ENCODE peak calls at places on chromosomes 7 and 10, in four cellular contexts. P, N, X and Y are unnamed samples.
A peak's percentile ranks its signal among the peaks of the same experiment; 100 is the strongest.

GRCh38 chr10:61452655-61453641 is at the start of gene TMEM26:
- DNase-seq in X (peak; percentile 92), N (peak; percentile 42), P (no peak), Y (peak; percentile 58)

GRCh38 chr10:96321822-96322221 is 17.6 kb downstream of the DNTT start:
- DNase-seq in X (no peak), N (no peak), P (no peak), Y (peak; percentile 37)

GRCh38 chr7:77657427-77658331 is 38.6 kb upstream of the RSBN1L start:
- DNase-seq in X (no peak), N (peak; percentile 68), P (peak; percentile 77), Y (peak; percentile 89)

GRCh38 chr10:2949948-2950354 is 117.4 kb upstream of the PFKP start:
- DNase-seq in P (peak; percentile 60), N (no peak), X (peak; percentile 55), Y (peak; percentile 17)

GRCh38 chr7:111312966-111313365 is 222.0 kb downstream of the LRRN3 start:
- DNase-seq in X (no peak), N (peak; percentile 24), P (peak; percentile 15), Y (no peak)

GRCh38 chr10:72173267-72173634 is 42.6 kb upstream of the ANAPC16 start:
- DNase-seq in N (no peak), P (no peak), X (no peak), Y (no peak)

GRCh38 chr7:26199301-26200112 is 1.0 kb downstream of the HNRNPA2B1 start:
- DNase-seq in X (peak; percentile 89), N (peak; percentile 52), P (peak; percentile 67), Y (peak; percentile 89)

GRCh38 chr7:156095908-156096539 is 283.8 kb upstream of the SHH start:
- DNase-seq in X (no peak), P (no peak), N (no peak), Y (no peak)

GRCh38 chr10:110274629-110275028 is 30.1 kb downstream of the SMNDC1 start:
- DNase-seq in P (no peak), N (no peak), X (no peak), Y (no peak)

GRCh38 chr10:131949041-131949862 is 32.5 kb downstream of the BNIP3 start:
- DNase-seq in N (no peak), X (peak; percentile 54), P (no peak), Y (no peak)

GRCh38 chr10:71302874-71303568 is 16.0 kb upstream of the SLC29A3 start:
- DNase-seq in X (peak; percentile 18), N (peak; percentile 70), P (peak; percentile 71), Y (peak; percentile 89)

GRCh38 chr7:97138830-97139229 is 21.3 kb downstream of the SDHAF3 start:
- DNase-seq in X (no peak), N (no peak), P (no peak), Y (no peak)

GRCh38 chr7:128869138-128869943 is 6.7 kb downstream of the ATP6V1F start:
- DNase-seq in N (peak; percentile 42), P (peak; percentile 35), X (peak; percentile 85), Y (peak; percentile 92)

GRCh38 chr7:158924956-158925355 is 68.6 kb downstream of the DYNC2I1 start:
- DNase-seq in P (no peak), X (no peak), N (no peak), Y (no peak)

GRCh38 chr7:50866343-50867047 is 83.8 kb upstream of the GRB10 start:
- DNase-seq in X (no peak), N (no peak), P (no peak), Y (no peak)

GRCh38 chr10:43773736-43774135 is 125.1 kb upstream of the ZNF32 start:
- DNase-seq in N (no peak), X (no peak), P (no peak), Y (no peak)

GRCh38 chr7:102117743-102118142 is 168.9 kb upstream of the SH2B2 start:
- DNase-seq in X (no peak), N (peak; percentile 62), P (peak; percentile 30), Y (no peak)

GRCh38 chr7:92790987-92791386 is 45.4 kb downstream of the CDK6 start:
- DNase-seq in N (peak; percentile 74), X (no peak), P (peak; percentile 37), Y (no peak)

GRCh38 chr7:151507806-151508205 is 11.9 kb downstream of the RHEB start:
- DNase-seq in P (no peak), X (no peak), N (no peak), Y (no peak)

GRCh38 chr7:15687645-15688025 is 1.2 kb upstream of the MEOX2 start:
- DNase-seq in P (no peak), N (no peak), X (no peak), Y (no peak)